ENCODE peak calls at places on chromosomes 3 and 15, in four cellular contexts. U is ovary, Y is breast epithelium, T is GM23248. M is an unnamed sample.

GRCh38 chr3:127698264-127699097 is 25.7 kb downstream of the ABTB1 start:
- DNase-seq in U (no peak), Y (no peak), T (no peak), M (peak; percentile 23)

GRCh38 chr3:38989932-38990510 is 61.7 kb downstream of the SCN11A start:
- DNase-seq in U (no peak), Y (no peak), T (peak; percentile 57), M (no peak)

GRCh38 chr15:48381861-48382260 is 50.6 kb downstream of the DUT start:
- DNase-seq in U (no peak), Y (no peak), T (no peak), M (no peak)

GRCh38 chr15:76823903-76824302 is 81.2 kb downstream of the SCAPER start:
- DNase-seq in U (no peak), Y (no peak), T (no peak), M (no peak)

GRCh38 chr3:42051384-42052131 is 39.6 kb upstream of the TRAK1 start:
- DNase-seq in U (no peak), Y (no peak), T (peak; percentile 62), M (no peak)

GRCh38 chr15:93235926-93236781 is 147.1 kb upstream of the RGMA start:
- DNase-seq in U (no peak), Y (no peak), T (no peak), M (no peak)

GRCh38 chr3:23999012-23999641 is 54.0 kb downstream of the NR1D2 start:
- DNase-seq in U (peak; percentile 85), Y (peak; percentile 63), T (peak; percentile 67), M (peak; percentile 94)

GRCh38 chr15:52642386-52643361 is 36.5 kb downstream of the ATOSA start:
- DNase-seq in U (no peak), Y (no peak), T (peak; percentile 62), M (no peak)

GRCh38 chr3:38131621-38132369 is 5.1 kb downstream of the ACAA1 start:
- DNase-seq in U (peak; percentile 25), Y (no peak), T (peak; percentile 46), M (no peak)

GRCh38 chr3:42719002-42719401 is 16.4 kb upstream of the HHATL start:
- DNase-seq in U (peak; percentile 4), Y (peak; percentile 27), T (no peak), M (no peak)

GRCh38 chr15:39592500-39592899 is 11.6 kb downstream of the THBS1 start:
- DNase-seq in U (no peak), Y (no peak), T (peak; percentile 70), M (no peak)

GRCh38 chr15:67165653-67166260 is 88.7 kb downstream of the AAGAB start:
- DNase-seq in U (no peak), Y (no peak), T (no peak), M (no peak)

GRCh38 chr3:66938338-66938963 is 59.7 kb upstream of the KBTBD8 start:
- DNase-seq in U (peak; percentile 14), Y (no peak), T (peak; percentile 75), M (no peak)

GRCh38 chr3:66035763-66036477 is 2.8 kb downstream of the MAGI1 start:
- DNase-seq in U (no peak), Y (no peak), T (peak; percentile 30), M (no peak)

GRCh38 chr15:61201322-61201721 is 27.8 kb downstream of the RORA start:
- DNase-seq in U (no peak), Y (no peak), T (no peak), M (no peak)

GRCh38 chr3:37491343-37491742 is 317.0 kb upstream of the LRRFIP2 start:
- DNase-seq in U (no peak), Y (no peak), T (no peak), M (no peak)

GRCh38 chr3:79162653-79163052 is 605.1 kb downstream of the ROBO1 start:
- DNase-seq in U (no peak), Y (no peak), T (peak; percentile 30), M (no peak)

GRCh38 chr3:42547401-42547945 is 34.3 kb downstream of the SEC22C start:
- DNase-seq in U (peak; percentile 62), Y (peak; percentile 84), T (peak; percentile 68), M (peak; percentile 72)

GRCh38 chr3:194937751-194938358 is 252.2 kb downstream of the FAM43A start:
- DNase-seq in U (no peak), Y (no peak), T (no peak), M (no peak)

GRCh38 chr3:61613666-61614065 is 52.3 kb downstream of the PTPRG start:
- DNase-seq in U (no peak), Y (no peak), T (no peak), M (no peak)

GRCh38 chr15:58543664-58544335 is 112.0 kb downstream of the LIPC start:
- DNase-seq in U (no peak), Y (no peak), T (no peak), M (no peak)

GRCh38 chr15:89121414-89121813 is 33.2 kb downstream of the ABHD2 start:
- DNase-seq in U (no peak), Y (no peak), T (no peak), M (no peak)

GRCh38 chr15:101496198-101496986 is 6.9 kb upstream of the PCSK6 start:
- DNase-seq in U (no peak), Y (no peak), T (no peak), M (no peak)

GRCh38 chr3:11389570-11390268 is 117.5 kb downstream of the ATG7 start:
- DNase-seq in U (no peak), Y (no peak), T (peak; percentile 54), M (no peak)

GRCh38 chr3:39349080-39349479 is 19.6 kb downstream of the CCR8 start:
- DNase-seq in U (no peak), Y (no peak), T (no peak), M (no peak)

GRCh38 chr15:40340038-40340739 is 550 bp downstream of the CCDC9B start:
- DNase-seq in U (peak; percentile 83), Y (no peak), T (peak; percentile 77), M (peak; percentile 63)

GRCh38 chr3:14750650-14751049 is 68.1 kb upstream of the FGD5 start:
- DNase-seq in U (no peak), Y (no peak), T (no peak), M (no peak)

GRCh38 chr3:25156526-25157075 is 271.5 kb upstream of the RARB start:
- DNase-seq in U (no peak), Y (no peak), T (peak; percentile 48), M (no peak)

GRCh38 chr15:80418892-80419537 is 14.8 kb downstream of the ARNT2 start:
- DNase-seq in U (no peak), Y (no peak), T (peak; percentile 83), M (no peak)

GRCh38 chr3:189947948-189948723 is 172.6 kb downstream of the P3H2 start:
- DNase-seq in U (no peak), Y (no peak), T (peak; percentile 62), M (no peak)

GRCh38 chr3:45644063-45644462 is 45.1 kb upstream of the SACM1L start:
- DNase-seq in U (no peak), Y (no peak), T (peak; percentile 89), M (no peak)

GRCh38 chr15:70869346-70869745 is 15.4 kb upstream of the LARP6 start:
- DNase-seq in U (no peak), Y (no peak), T (no peak), M (no peak)

GRCh38 chr3:76687019-76687418 is 352.9 kb upstream of the ROBO2 start:
- DNase-seq in U (no peak), Y (no peak), T (no peak), M (no peak)

GRCh38 chr3:160390554-160391138 is 8.4 kb downstream of the IFT80 start:
- DNase-seq in U (no peak), Y (no peak), T (no peak), M (no peak)

GRCh38 chr15:70197945-70198361 is 100.2 kb upstream of the TLE3 start:
- DNase-seq in U (no peak), Y (no peak), T (no peak), M (no peak)

GRCh38 chr3:9970020-9970652 is 16.5 kb downstream of the EMC3 start:
- DNase-seq in U (no peak), Y (no peak), T (peak; percentile 87), M (no peak)

DNA sequence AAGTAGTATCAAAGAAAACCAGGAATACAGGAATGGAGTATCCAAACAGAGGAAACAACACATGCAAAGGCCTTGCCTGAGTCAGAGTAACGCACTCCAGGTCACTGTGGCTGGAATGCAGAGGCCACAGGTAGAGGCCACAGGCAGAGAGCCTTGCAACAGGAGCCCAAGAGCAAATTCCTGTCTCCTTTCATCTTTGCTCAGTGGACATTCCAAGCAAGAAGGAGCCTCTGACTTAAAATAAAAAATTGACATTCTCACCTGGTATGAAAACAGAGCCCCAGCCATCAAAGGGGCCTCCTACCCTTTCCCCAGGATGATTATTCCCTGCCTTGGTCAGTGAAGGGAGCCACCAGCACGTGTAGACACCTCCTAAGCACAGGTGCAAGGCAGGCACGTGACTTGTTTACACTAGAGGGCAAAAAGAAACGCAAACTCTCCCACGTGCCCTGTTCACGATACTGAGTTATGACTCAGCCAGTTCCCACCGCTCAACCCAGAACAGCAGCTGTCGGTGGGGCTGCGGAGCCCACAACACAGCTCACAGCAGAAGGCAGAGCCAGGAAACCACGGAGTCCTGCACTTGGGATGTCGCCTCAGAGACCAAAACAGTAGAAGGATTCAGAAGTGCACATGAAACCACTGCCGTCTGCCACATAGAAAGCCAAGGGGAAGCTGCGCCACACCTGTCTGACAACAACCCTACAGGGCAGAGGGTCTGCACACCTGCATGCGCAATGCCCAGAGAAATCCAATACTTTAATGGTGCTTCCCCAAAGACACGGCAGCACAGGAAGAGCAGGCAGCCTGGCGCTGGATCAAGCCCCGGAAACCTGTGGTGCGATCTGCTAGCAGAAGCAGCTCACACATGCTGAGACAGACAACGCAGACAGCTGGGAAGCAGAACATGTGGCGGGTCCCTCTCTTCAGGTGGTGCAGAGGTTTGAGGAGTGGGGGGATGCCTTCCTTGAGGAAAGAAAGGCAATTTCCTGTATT is 52.1 kb downstream of the ITGB5 start:
- DNase-seq in U (peak; percentile 61), Y (peak; percentile 58), T (peak; percentile 52), M (peak; percentile 58)
- H3K4me3 ChIP-seq in U (no peak overlapping the region), Y (peak overlapping the region; percentile 46), T (no peak overlapping the region), M (no peak overlapping the region)

GRCh38 chr3:126261037-126261436 is 80.7 kb upstream of the ALDH1L1 start:
- DNase-seq in U (peak; percentile 91), Y (no peak), T (peak; percentile 62), M (no peak)
- H3K27ac ChIP-seq in U (no peak overlapping the region), Y (no peak overlapping the region), T (peak overlapping the region; percentile 0), M (no peak overlapping the region)

GRCh38 chr15:50333229-50333628 is 21.8 kb downstream of the GABPB1 start:
- DNase-seq in U (no peak), Y (no peak), T (no peak), M (no peak)
- H3K27me3 ChIP-seq in U (no peaks in the 10 kb centered on the region), Y (no peaks in the 10 kb centered on the region), T (no peaks in the 10 kb centered on the region), M (no peaks in the 10 kb centered on the region)

DNA sequence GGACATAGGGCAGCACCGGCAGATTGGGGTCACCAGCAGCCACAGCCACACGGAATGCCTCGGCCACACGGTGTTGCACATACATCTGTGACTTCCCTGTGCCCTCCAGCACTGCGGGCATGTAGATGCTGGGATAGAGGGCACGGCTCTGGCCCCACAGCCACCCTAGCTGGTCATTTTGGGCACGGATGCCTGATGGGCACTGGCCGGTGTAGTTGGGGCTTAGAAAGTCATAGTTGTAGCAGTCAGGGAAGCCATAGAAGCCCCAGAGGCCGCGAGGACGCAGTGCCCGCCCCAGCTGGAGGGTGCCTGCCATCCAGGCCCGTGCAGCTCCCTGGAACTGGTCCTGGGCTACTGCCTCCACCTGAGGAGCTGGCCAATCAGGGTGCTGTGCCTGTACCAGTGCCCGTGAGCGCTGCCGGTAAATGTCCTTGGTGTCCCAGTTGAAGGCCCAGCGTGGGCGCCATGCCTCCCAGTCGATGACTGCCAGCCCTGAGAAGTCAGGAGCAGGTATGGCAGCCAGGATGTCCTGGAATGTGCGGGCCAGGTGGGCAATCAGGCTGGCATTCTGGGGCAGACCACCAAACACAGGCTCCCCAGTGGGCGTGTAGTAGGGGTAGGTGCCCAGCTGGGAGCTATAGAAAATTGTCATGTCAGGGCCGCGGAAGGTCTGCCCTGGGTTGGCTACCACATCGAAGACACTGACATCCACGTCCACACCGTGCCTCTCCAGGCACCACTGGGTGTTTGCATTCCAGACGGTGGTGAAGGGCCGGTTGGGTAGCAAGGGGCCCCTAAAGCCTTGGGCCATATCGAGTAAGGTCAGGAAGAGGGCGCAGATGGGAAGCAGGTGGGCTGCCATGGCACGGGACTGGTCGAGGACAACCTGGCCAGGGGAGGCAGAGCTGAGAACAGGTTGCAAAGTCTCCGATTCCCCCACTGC is 1.0 kb downstream of the HYAL1 start:
- DNase-seq in U (no peak), Y (no peak), T (no peak), M (no peak)
- H3K4me3 ChIP-seq in U (no peak overlapping the region), Y (peak overlapping the region; percentile 56), T (no peak overlapping the region), M (no peak overlapping the region)

M was measured in dorsolateral prefrontal cortex.